ENCODE peak calls at places on chromosomes 12 and 14, in five cellular contexts. A is heart right ventricle, K is IMR-90, Y is adrenal gland, O is stomach. D is an unnamed sample. For H3K4me1, the result is how much of the 10 kb centered on the place peaks cover.

GRCh38 chr14:60646202-60646886 is 2.9 kb downstream of the SIX1 start:
- DNase-seq in A (no peak), K (no peak), Y (no peak), O (no peak), D (no peak)

GRCh38 chr12:65430571-65431306 is 152.3 kb downstream of the MSRB3 start:
- DNase-seq in A (no peak), K (peak), Y (no peak), O (no peak), D (no peak)

GRCh38 chr14:53180272-53181221 is 27.4 kb upstream of the DDHD1 start:
- DNase-seq in A (no peak), K (peak), Y (no peak), O (no peak), D (no peak)

GRCh38 chr12:44748950-44749468 is 127.1 kb downstream of the NELL2 start:
- DNase-seq in A (no peak), K (no peak), Y (no peak), O (no peak), D (no peak)

GRCh38 chr14:94752575-94752974 is 17.3 kb downstream of the GSC start:
- DNase-seq in A (peak), K (no peak), Y (no peak), O (no peak), D (no peak)

GRCh38 chr12:52391618-52392002 is 6.2 kb upstream of the KRT84 start:
- DNase-seq in A (peak), K (no peak), Y (peak), O (peak), D (peak)

GRCh38 chr12:57214398-57214781 is 2.2 kb upstream of the NXPH4 start:
- DNase-seq in A (peak), K (peak), Y (peak), O (peak), D (peak)

GRCh38 chr12:98840325-98840724 is 195.2 kb downstream of the APAF1 start:
- DNase-seq in A (no peak), K (no peak), Y (no peak), O (no peak), D (no peak)

GRCh38 chr12:43104524-43104923 is 447.5 kb downstream of the ADAMTS20 start:
- DNase-seq in A (no peak), K (peak), Y (no peak), O (no peak), D (no peak)

GRCh38 chr12:125194999-125195398 is 129.8 kb downstream of the AACS start:
- DNase-seq in A (no peak), K (no peak), Y (no peak), O (no peak), D (no peak)

GRCh38 chr14:86055512-86055911 is 525.6 kb downstream of the FLRT2 start:
- DNase-seq in A (no peak), K (peak), Y (no peak), O (no peak), D (no peak)

GRCh38 chr12:12645485-12645884 is 33.8 kb downstream of the CREBL2 start:
- DNase-seq in A (no peak), K (peak), Y (no peak), O (no peak), D (no peak)

GRCh38 chr12:95202691-95203476 is 14.4 kb downstream of the FGD6 start:
- DNase-seq in A (no peak), K (no peak), Y (peak), O (no peak), D (no peak)

DNA sequence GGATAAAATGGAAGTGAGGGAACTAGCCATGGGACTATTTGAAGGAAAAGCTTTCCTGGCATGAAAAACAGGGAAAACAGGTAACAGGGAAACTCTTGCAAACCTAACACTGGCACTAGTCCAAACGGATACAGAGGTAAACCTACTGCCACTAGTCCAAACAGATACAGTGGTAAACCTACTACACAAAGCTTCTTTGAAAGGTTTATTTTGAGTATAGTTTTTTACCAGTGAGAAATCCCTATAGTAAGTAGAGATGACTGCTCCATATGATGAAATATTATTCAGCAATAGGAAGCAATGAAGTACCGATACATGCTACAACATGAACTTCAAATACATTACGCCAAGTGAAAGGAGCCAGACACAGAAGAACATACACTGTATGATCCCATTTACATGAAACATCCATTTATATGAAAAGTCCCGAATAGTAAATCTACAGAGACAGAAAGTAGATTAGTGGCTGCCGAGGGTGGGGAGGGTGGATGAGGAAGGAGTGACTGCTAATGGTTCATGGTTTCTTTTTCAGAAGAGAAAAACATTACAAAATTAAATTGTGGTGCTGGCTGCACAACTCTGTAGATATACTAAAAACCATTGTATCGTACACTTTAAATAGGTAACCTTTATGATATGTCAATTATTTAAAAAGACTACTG is 25.5 kb downstream of the SPTLC2 start:
- DNase-seq in A (no peak), K (no peak), Y (no peak), O (no peak), D (no peak)
- H3K4me3 ChIP-seq in A (no peak), K (no peak), Y (peak), O (no peak), D (no peak)

DNA sequence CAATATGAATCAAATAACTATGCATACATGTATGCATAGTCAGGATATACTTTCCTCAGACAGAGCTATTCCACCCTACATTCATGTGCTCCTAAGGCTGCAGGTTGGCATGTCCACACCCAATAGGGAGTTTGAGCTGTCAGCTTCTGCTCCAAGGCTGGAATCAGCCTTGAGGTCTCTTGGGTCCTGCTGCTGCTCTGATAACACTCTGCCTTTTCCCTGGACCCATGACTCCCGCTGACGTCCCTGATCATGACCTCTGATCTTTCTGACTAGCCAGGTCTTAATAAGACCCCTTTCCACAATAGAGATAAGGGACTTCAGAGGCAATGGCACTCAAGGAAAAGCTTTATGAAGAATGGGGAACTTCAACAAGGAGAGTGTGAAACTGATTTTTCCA is 5.7 kb downstream of the PITPNM2 start:
- DNase-seq in A (no peak), K (no peak), Y (no peak), O (no peak), D (no peak)
- H3K4me1 ChIP-seq in A (half or more), K (under half), Y (half or more), O (half or more), D (under half)

GRCh38 chr12:53999596-54000104 is 311 bp upstream of the HOXC9 start:
- DNase-seq in A (no peak), K (peak), Y (peak), O (no peak), D (no peak)

GRCh38 chr12:54000105-54000773 is at the start of gene HOXC9:
- DNase-seq in A (no peak), K (no peak), Y (peak), O (no peak), D (no peak)

GRCh38 chr12:53998174-53998899 is 1.6 kb upstream of the HOXC9 start:
- DNase-seq in A (no peak), K (no peak), Y (no peak), O (no peak), D (no peak)

GRCh38 chr12:53997324-53998173 is 2.4 kb upstream of the HOXC9 start:
- DNase-seq in A (no peak), K (no peak), Y (no peak), O (no peak), D (no peak)

DNA sequence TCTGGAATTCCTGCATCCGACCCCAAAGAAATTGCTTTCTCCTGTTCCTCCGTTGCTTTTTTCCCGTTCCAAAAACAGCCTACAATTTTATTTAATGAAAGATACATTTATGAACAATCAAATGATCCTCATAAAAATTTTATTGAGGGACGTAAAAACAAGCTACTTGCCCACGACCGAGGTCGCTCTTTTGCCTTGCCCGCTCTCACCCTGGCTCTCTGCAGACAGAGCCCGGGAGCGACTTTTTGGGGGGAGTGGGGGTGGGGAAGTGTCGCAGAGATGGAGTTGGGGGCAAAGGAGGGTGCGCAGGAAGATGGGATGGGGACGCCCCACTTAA is 1.1 kb upstream of the HOXC9 start:
- DNase-seq in A (no peak), K (no peak), Y (no peak), O (no peak), D (no peak)
- H3K4me3 ChIP-seq in A (no peak), K (no peak), Y (no peak), O (no peak), D (no peak)

GRCh38 chr12:104669851-104670337 is 213.1 kb downstream of the CHST11 start:
- DNase-seq in A (peak), K (peak), Y (no peak), O (peak), D (no peak)
- H3K4me1 ChIP-seq in A (half or more), K (under half), Y (under half), O (half or more), D (under half)

GRCh38 chr12:121741743-121742142 is 29.2 kb downstream of the TMEM120B start:
- DNase-seq in A (no peak), K (no peak), Y (no peak), O (no peak), D (no peak)

GRCh38 chr12:121740847-121741246 is 28.3 kb downstream of the TMEM120B start:
- DNase-seq in A (no peak), K (no peak), Y (no peak), O (no peak), D (no peak)

GRCh38 chr12:121737421-121737820 is 24.9 kb downstream of the TMEM120B start:
- DNase-seq in A (no peak), K (no peak), Y (no peak), O (no peak), D (no peak)

GRCh38 chr12:121738340-121738858 is 25.8 kb downstream of the TMEM120B start:
- DNase-seq in A (no peak), K (no peak), Y (no peak), O (no peak), D (no peak)
- H3K4me3 ChIP-seq in A (no peak), K (no peak), Y (no peak), O (no peak), D (no peak)

DNA sequence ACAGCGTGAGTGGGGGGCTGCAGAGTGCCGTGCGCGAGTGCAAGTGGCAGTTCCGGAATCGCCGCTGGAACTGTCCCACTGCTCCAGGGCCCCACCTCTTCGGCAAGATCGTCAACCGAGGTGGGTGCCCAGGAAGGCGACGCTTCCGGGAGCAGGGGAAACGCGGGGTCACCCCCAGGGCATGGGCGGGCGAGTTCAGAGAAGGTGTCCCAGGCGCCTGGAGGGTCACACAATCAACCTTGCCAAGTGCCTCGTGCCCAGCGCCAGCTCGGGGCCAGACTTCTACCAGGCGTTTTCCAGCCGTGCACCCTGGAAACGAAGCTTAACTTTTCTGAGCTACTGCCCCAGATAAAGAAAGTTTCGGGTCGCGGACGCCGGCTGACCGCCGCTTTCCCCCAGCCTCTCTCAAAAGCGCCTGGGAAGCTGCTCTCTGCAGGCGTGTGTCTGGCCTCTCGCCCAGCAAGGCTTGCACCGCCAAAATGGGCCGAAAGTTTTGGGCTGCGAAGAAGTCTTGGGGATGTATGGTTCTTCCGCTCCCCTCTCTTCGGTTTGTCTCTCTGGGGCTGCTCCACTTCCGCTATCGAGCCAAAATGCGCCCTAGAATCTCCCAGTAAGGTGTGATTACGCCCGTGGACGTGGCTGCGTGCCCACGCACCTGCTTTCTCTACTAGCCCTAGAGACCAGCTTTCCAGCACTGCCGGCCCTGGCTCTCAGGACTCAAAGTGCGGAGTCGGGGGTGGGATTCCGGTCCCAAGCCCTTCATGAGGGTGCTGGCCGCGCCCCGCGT is 1.7 kb downstream of the WNT1 start:
- DNase-seq in A (no peak), K (no peak), Y (no peak), O (peak), D (no peak)
- H3K4me1 ChIP-seq in A (under half), K (under half), Y (under half), O (under half), D (under half)

GRCh38 chr12:25812295-25812694 is 146.2 kb upstream of the RASSF8 start:
- DNase-seq in A (no peak), K (no peak), Y (no peak), O (no peak), D (no peak)
- H3K4me3 ChIP-seq in A (no peak), K (no peak), Y (no peak), O (no peak), D (no peak)

GRCh38 chr14:69040343-69040742 is 61.2 kb upstream of the ACTN1 start:
- DNase-seq in A (no peak), K (no peak), Y (no peak), O (no peak), D (no peak)
- H3K4me1 ChIP-seq in A (half or more), K (under half), Y (under half), O (under half), D (under half)